ENCODE peak calls at places on chromosome 10, in seven cellular contexts. F is OCI-LY7, U is fibroblast of lung, Z is hepatocyte, M is DND-41, B is astrocyte, T is GM23338. J is an unnamed sample. For H3K36me3, the result is how much of the 10 kb centered on the place peaks cover.

GRCh38 chr10:119896937-119897336 is 4.4 kb downstream of the SEC23IP start:
- DNase-seq in F (no peak), U (no peak), Z (peak), M (no peak), B (no peak), T (no peak), J (no peak)

GRCh38 chr10:70578371-70578947 is 24.1 kb downstream of the PRF1 start:
- DNase-seq in F (peak), U (peak), Z (no peak), M (peak), B (peak), T (no peak), J (peak)

GRCh38 chr10:71463111-71463510 is 66.4 kb downstream of the CDH23 start:
- DNase-seq in F (no peak), U (no peak), Z (no peak), M (no peak), B (no peak), T (no peak), J (no peak)

GRCh38 chr10:3935933-3936359 is 150.9 kb upstream of the KLF6 start:
- DNase-seq in F (no peak), U (peak), Z (peak), M (no peak), B (peak), T (no peak), J (no peak)

GRCh38 chr10:46229144-46229563 is 57.6 kb upstream of the ANTXRL start:
- DNase-seq in F (peak), U (no peak), Z (peak), M (peak), B (no peak), T (peak), J (no peak)

GRCh38 chr10:97673736-97674525 is 13.1 kb downstream of the AVPI1 start:
- DNase-seq in F (no peak), U (peak), Z (no peak), M (peak), B (peak), T (no peak), J (peak)

GRCh38 chr10:51852297-51852696 is 152.9 kb upstream of the CSTF2T start:
- DNase-seq in F (no peak), U (no peak), Z (no peak), M (no peak), B (no peak), T (no peak), J (no peak)

GRCh38 chr10:88995156-88995876 is 4.7 kb downstream of the FAS start:
- DNase-seq in F (no peak), U (no peak), Z (no peak), M (no peak), B (no peak), T (no peak), J (no peak)

GRCh38 chr10:106955133-106955532 is 209.4 kb downstream of the SORCS1 start:
- DNase-seq in F (no peak), U (no peak), Z (no peak), M (no peak), B (no peak), T (no peak), J (no peak)

GRCh38 chr10:48605264-48605615 is 367 bp upstream of the ARHGAP22 start:
- DNase-seq in F (no peak), U (no peak), Z (no peak), M (no peak), B (no peak), T (no peak), J (peak)

GRCh38 chr10:30417301-30417700 is 16.7 kb upstream of the MAP3K8 start:
- DNase-seq in F (no peak), U (no peak), Z (no peak), M (no peak), B (no peak), T (no peak), J (no peak)

GRCh38 chr10:74333174-74333573 is 182.2 kb downstream of the ADK start:
- DNase-seq in F (no peak), U (peak), Z (no peak), M (no peak), B (peak), T (no peak), J (no peak)

GRCh38 chr10:36880898-36881297 is 244.5 kb upstream of the ANKRD30A start:
- DNase-seq in F (peak), U (peak), Z (peak), M (no peak), B (no peak), T (peak), J (peak)

GRCh38 chr10:34405611-34406462 is 409.3 kb downstream of the PARD3 start:
- DNase-seq in F (no peak), U (peak), Z (no peak), M (no peak), B (peak), T (no peak), J (peak)

GRCh38 chr10:98361131-98361633 is 53.8 kb downstream of the PYROXD2 start:
- DNase-seq in F (no peak), U (peak), Z (peak), M (no peak), B (peak), T (no peak), J (peak)

GRCh38 chr10:95445223-95445836 is 115.8 kb downstream of the SORBS1 start:
- DNase-seq in F (no peak), U (peak), Z (peak), M (no peak), B (peak), T (no peak), J (peak)

GRCh38 chr10:11178606-11179221 is 161.0 kb downstream of the CELF2 start:
- DNase-seq in F (peak), U (peak), Z (peak), M (peak), B (peak), T (no peak), J (no peak)

GRCh38 chr10:3136763-3137611 is 35.6 kb downstream of the PITRM1 start:
- DNase-seq in F (no peak), U (peak), Z (no peak), M (no peak), B (peak), T (no peak), J (peak)

GRCh38 chr10:42952931-42953683 is 123.8 kb upstream of the RET start:
- DNase-seq in F (no peak), U (no peak), Z (no peak), M (no peak), B (no peak), T (no peak), J (no peak)

GRCh38 chr10:50392966-50393718 is 141.8 kb upstream of the ASAH2 start:
- DNase-seq in F (no peak), U (peak), Z (peak), M (no peak), B (peak), T (no peak), J (no peak)

GRCh38 chr10:132893090-132893489 is 49.3 kb downstream of the CFAP46 start:
- DNase-seq in F (no peak), U (no peak), Z (no peak), M (no peak), B (no peak), T (no peak), J (no peak)

GRCh38 chr10:9015005-9015404 is 960.5 kb downstream of the GATA3 start:
- DNase-seq in F (no peak), U (peak), Z (no peak), M (no peak), B (peak), T (no peak), J (peak)

GRCh38 chr10:93152136-93152535 is 78.4 kb downstream of the CYP26A1 start:
- DNase-seq in F (no peak), U (peak), Z (no peak), M (no peak), B (peak), T (no peak), J (peak)

GRCh38 chr10:48993627-48994026 is 54.0 kb upstream of the LRRC18 start:
- DNase-seq in F (no peak), U (no peak), Z (no peak), M (no peak), B (no peak), T (no peak), J (no peak)

GRCh38 chr10:43781480-43782361 is 133.0 kb upstream of the ZNF32 start:
- DNase-seq in F (no peak), U (peak), Z (peak), M (peak), B (peak), T (no peak), J (no peak)

GRCh38 chr10:87771871-87772500 is 46.0 kb downstream of the ATAD1 start:
- DNase-seq in F (peak), U (peak), Z (peak), M (no peak), B (no peak), T (peak), J (peak)

DNA sequence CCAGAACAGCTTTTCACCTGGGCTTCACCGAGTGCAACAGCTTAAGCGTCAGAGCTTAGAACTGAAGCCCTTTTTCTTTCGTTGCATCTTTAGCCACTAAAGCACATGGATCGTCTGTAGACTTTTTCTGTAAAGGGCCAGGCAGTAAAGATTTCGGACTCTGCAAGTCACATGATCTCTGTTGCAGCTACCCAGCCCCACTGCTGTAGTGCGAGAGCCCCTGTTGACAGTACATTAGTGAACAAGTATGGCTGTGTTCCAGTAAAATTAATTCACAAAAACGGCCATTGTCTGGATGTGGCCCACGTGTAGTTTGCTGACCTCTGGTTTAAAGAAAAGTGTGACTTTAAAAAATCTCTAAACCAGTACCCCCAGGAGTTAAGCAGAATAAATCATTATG is 39.4 kb downstream of the FBH1 start:
- DNase-seq in F (no peak), U (no peak), Z (no peak), M (no peak), B (no peak), T (no peak), J (no peak)
- H3K36me3 ChIP-seq in F (half or more), U (under half), Z (under half), M (half or more), B (under half), T (half or more), J (under half)

GRCh38 chr10:5549462-5550249 is 24.9 kb downstream of the CALML3 start:
- DNase-seq in F (no peak), U (no peak), Z (no peak), M (no peak), B (no peak), T (no peak), J (no peak)

GRCh38 chr10:5547684-5547933 is 22.8 kb downstream of the CALML3 start:
- DNase-seq in F (no peak), U (no peak), Z (no peak), M (no peak), B (no peak), T (no peak), J (no peak)

GRCh38 chr10:5546891-5547683 is 22.3 kb downstream of the CALML3 start:
- DNase-seq in F (no peak), U (peak), Z (peak), M (no peak), B (peak), T (no peak), J (peak)

GRCh38 chr10:5545778-5546710 is 21.3 kb downstream of the CALML3 start:
- DNase-seq in F (no peak), U (peak), Z (peak), M (no peak), B (peak), T (no peak), J (peak)

DNA sequence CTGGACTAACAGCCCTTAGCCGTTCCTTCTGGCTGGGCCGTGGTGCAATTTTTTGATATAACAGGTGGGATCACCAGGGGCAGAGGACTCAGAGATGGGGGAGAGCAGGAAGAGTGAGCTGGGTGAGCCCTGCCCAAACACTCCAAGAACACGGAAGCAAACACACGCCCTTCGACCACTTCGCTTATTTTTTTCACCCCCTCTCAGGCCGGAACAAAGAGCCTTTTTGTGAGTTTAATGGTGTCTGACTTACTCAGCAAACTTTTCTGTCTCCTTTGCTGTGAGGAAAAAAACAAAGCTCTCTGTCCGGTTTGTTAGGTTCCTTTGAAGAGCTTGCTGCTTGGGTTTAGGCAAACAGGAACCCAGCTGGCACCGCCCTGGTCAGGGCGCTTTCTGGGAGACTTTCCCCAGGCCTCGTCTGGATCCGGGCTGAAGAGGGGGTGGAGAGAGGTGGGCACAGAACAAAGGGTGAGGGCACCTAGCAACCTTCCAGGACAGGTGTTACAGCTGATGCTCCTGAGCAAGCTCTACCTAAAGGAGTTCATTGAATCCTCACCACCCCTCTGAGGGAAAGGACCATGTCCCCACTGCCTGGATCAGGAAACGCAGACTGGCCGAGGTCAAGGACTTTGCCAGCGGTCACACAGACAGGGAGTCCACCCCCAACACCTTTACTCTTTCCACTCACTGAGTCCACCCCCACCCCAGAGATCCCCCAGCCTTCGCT is 23.3 kb downstream of the CALML3 start:
- DNase-seq in F (no peak), U (peak), Z (peak), M (no peak), B (no peak), T (no peak), J (peak)
- H3K4me3 ChIP-seq in F (no peak), U (no peak), Z (no peak), M (no peak), B (peak), T (no peak), J (no peak)

DNA sequence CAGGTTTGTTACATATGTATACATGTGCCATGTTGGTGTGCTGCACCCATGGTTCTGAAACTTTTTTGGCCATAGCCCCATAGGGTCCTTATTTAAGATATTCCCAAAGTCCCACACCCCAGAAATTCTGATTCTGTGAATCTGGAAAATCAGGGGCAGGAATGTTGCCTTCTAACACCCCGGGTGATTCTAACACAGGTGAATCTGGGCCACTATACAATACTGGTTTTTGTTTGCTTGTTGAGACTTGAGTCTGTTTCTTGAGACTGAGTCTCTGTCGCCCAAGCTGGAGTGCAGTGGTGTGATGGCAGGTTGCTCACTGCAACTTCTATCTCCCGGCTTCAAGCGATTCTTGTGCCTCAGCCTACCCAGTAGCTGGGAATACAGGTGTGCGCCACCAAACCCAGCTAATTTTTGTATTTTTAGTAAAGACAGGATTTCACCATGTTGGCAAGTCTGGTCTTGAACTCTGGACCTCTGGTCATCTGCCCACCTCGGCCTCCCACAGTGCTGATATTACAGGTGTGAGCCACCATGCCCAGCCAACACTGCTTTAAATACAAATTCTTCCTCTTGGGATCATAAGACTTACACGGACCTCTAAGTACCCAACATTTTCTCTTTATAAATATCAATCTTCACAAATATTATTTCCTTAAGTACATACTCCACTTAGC is 16.9 kb upstream of the PHYH start:
- DNase-seq in F (no peak), U (no peak), Z (no peak), M (no peak), B (no peak), T (no peak), J (no peak)
- H3K4me2 ChIP-seq in F (no peak), U (no peak), Z (no peak), M (no peak), B (no peak), T (no peak), J (no peak)

GRCh38 chr10:124668517-124669051 is 75.6 kb downstream of the FAM53B start:
- DNase-seq in F (no peak), U (no peak), Z (no peak), M (no peak), B (no peak), T (no peak), J (no peak)
- H3K36me3 ChIP-seq in F (half or more), U (under half), Z (under half), M (half or more), B (under half), T (under half), J (under half)

GRCh38 chr10:103677486-103677885 is 177.9 kb downstream of the SH3PXD2A start:
- DNase-seq in F (no peak), U (no peak), Z (no peak), M (no peak), B (no peak), T (no peak), J (no peak)
- H3K4me3 ChIP-seq in F (peak), U (peak), Z (no peak), M (no peak), B (peak), T (no peak), J (no peak)

DNA sequence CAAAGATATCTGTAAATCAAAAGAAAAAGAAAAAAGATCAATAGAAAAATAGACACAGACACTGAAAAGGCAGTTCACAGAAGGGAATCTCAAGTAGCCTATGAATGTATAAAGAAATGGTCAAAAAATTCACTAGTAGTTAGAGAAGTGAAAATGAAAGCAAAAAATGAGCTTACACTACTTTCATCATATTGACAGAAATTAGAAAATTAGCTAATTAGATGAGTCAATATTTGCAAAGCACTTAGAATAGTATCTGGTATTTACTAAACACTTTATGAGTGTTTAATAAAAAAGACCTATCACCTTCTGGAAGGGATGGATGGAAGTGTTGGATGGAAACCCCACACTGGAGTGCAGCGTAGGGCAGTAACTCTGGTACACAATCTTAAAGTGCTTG is 1.7 kb upstream of the CFAP58 start:
- DNase-seq in F (no peak), U (no peak), Z (no peak), M (no peak), B (no peak), T (no peak), J (no peak)
- H3K4me2 ChIP-seq in F (peak), U (peak), Z (no peak), M (peak), B (no peak), T (no peak), J (peak)

GRCh38 chr10:860519-860918 is 71.0 kb downstream of the LARP4B start:
- DNase-seq in F (no peak), U (no peak), Z (no peak), M (no peak), B (no peak), T (no peak), J (no peak)
- H3K36me3 ChIP-seq in F (half or more), U (under half), Z (under half), M (half or more), B (under half), T (under half), J (under half)